ENCODE peak calls at places on chromosomes 12 and 14, in eight cellular contexts. V is HL-60, J is substantia nigra, Y is activated T-helper 1 cell treated with Interleukin-2 at 50 U/mL for 16 hours, N is germinal center, Q is anterior cingulate cortex, B is NCI-H1930, O is T-helper 1 cell. W is an unnamed sample.

GRCh38 chr12:14959126-14959440 is 2.3 kb downstream of the ARHGDIB start:
- DNase-seq in V (peak), J (no peak), Y (no peak), N (no peak), Q (no peak), B (no peak), O (no peak), W (no peak)

GRCh38 chr12:84632556-84632955 is 280.0 kb downstream of the SLC6A15 start:
- DNase-seq in V (no peak), J (no peak), Y (no peak), N (no peak), Q (no peak), B (no peak), O (no peak), W (no peak)

GRCh38 chr12:29082522-29082921 is 66.6 kb upstream of the FAR2 start:
- DNase-seq in V (no peak), J (no peak), Y (no peak), N (no peak), Q (no peak), B (no peak), O (no peak), W (no peak)

GRCh38 chr12:82524636-82525035 is 162.1 kb upstream of the TMTC2 start:
- DNase-seq in V (no peak), J (no peak), Y (no peak), N (no peak), Q (no peak), B (no peak), O (no peak), W (no peak)

GRCh38 chr12:14272954-14273910 is 92.2 kb upstream of the ATF7IP start:
- DNase-seq in V (peak), J (no peak), Y (no peak), N (peak), Q (no peak), B (no peak), O (no peak), W (peak)

GRCh38 chr12:89350661-89351488 is 1.4 kb downstream of the DUSP6 start:
- DNase-seq in V (peak), J (no peak), Y (no peak), N (peak), Q (no peak), B (no peak), O (no peak), W (peak)

GRCh38 chr12:77064891-77065360 is 443 bp downstream of the E2F7 start:
- DNase-seq in V (no peak), J (no peak), Y (peak), N (peak), Q (no peak), B (no peak), O (no peak), W (peak)

GRCh38 chr14:38762436-38762835 is 340.6 kb downstream of the SEC23A start:
- DNase-seq in V (no peak), J (no peak), Y (no peak), N (no peak), Q (no peak), B (no peak), O (no peak), W (no peak)

GRCh38 chr12:22355011-22355580 is 20.6 kb upstream of the ST8SIA1 start:
- DNase-seq in V (no peak), J (no peak), Y (no peak), N (no peak), Q (no peak), B (no peak), O (no peak), W (no peak)

GRCh38 chr12:27185234-27186045 is 58.6 kb upstream of the STK38L start:
- DNase-seq in V (no peak), J (no peak), Y (no peak), N (no peak), Q (no peak), B (no peak), O (no peak), W (no peak)

GRCh38 chr12:105852958-105853357 is 285.8 kb downstream of the NUAK1 start:
- DNase-seq in V (no peak), J (no peak), Y (no peak), N (no peak), Q (no peak), B (no peak), O (no peak), W (no peak)

GRCh38 chr12:116153983-116154382 is 123.5 kb downstream of the MED13L start:
- DNase-seq in V (no peak), J (no peak), Y (no peak), N (no peak), Q (no peak), B (no peak), O (no peak), W (no peak)

GRCh38 chr14:33056213-33056612 is 117.5 kb downstream of the NPAS3 start:
- DNase-seq in V (no peak), J (no peak), Y (no peak), N (no peak), Q (no peak), B (no peak), O (no peak), W (no peak)

GRCh38 chr12:58919271-58920101 is 818 bp downstream of the LRIG3 start:
- DNase-seq in V (no peak), J (no peak), Y (no peak), N (peak), Q (no peak), B (no peak), O (no peak), W (no peak)

GRCh38 chr14:53927171-53927570 is 29.5 kb downstream of the BMP4 start:
- DNase-seq in V (no peak), J (no peak), Y (no peak), N (no peak), Q (no peak), B (no peak), O (no peak), W (no peak)

GRCh38 chr12:1809606-1810140 is 10.7 kb upstream of the LRTM2 start:
- DNase-seq in V (no peak), J (no peak), Y (no peak), N (no peak), Q (no peak), B (no peak), O (no peak), W (no peak)

GRCh38 chr14:71266994-71267636 is 359.9 kb downstream of the PCNX1 start:
- DNase-seq in V (no peak), J (no peak), Y (no peak), N (no peak), Q (no peak), B (no peak), O (no peak), W (no peak)

GRCh38 chr14:105939810-105940508 is 413.6 kb downstream of the TMEM121 start:
- DNase-seq in V (no peak), J (no peak), Y (no peak), N (no peak), Q (no peak), B (no peak), O (no peak), W (no peak)

GRCh38 chr14:64556526-64556925 is 6.8 kb downstream of the PPP1R36 start:
- DNase-seq in V (no peak), J (no peak), Y (no peak), N (no peak), Q (no peak), B (no peak), O (no peak), W (no peak)

GRCh38 chr12:106757623-106758348 is 16.7 kb upstream of the RIC8B start:
- DNase-seq in V (no peak), J (no peak), Y (no peak), N (no peak), Q (no peak), B (no peak), O (no peak), W (no peak)

GRCh38 chr12:24991209-24992049 is 42.5 kb upstream of the BCAT1 start:
- DNase-seq in V (peak), J (no peak), Y (no peak), N (peak), Q (no peak), B (peak), O (no peak), W (peak)

GRCh38 chr12:32874926-32875325 is 21.7 kb downstream of the PKP2 start:
- DNase-seq in V (no peak), J (no peak), Y (no peak), N (no peak), Q (no peak), B (no peak), O (no peak), W (no peak)

GRCh38 chr14:89801128-89801527 is 153.4 kb downstream of the EFCAB11 start:
- DNase-seq in V (no peak), J (no peak), Y (no peak), N (no peak), Q (no peak), B (no peak), O (no peak), W (no peak)

GRCh38 chr12:2395352-2395977 is 342.7 kb downstream of the CACNA1C start:
- DNase-seq in V (peak), J (no peak), Y (no peak), N (peak), Q (no peak), B (no peak), O (no peak), W (no peak)

GRCh38 chr12:50574621-50575348 is 70.0 kb downstream of the DIP2B start:
- DNase-seq in V (no peak), J (no peak), Y (no peak), N (no peak), Q (no peak), B (no peak), O (no peak), W (no peak)

GRCh38 chr14:54252072-54252730 is 144.6 kb upstream of the CDKN3 start:
- DNase-seq in V (no peak), J (no peak), Y (no peak), N (no peak), Q (no peak), B (no peak), O (no peak), W (no peak)

GRCh38 chr12:4446335-4446734 is 720 bp upstream of the FGF6 start:
- DNase-seq in V (no peak), J (no peak), Y (no peak), N (no peak), Q (no peak), B (no peak), O (no peak), W (no peak)